ENCODE peak calls at places on chromosome 1, in six cellular contexts. J is NAMALWA; Y is CD8-positive, alpha-beta T cell; U is GM23248; M is stimulated activated CD8-positive, alpha-beta memory T cell treated with anti-CD3 and anti-CD28 coated beads, Interleukin-2, amount 100 ng/mL, for 1 hour; O is lower leg skin. S is an unnamed sample.

GRCh38 chr1:8941906-8942305 is 3.8 kb upstream of the CA6 start:
- DNase-seq in J (no peak), Y (no peak), U (peak), M (no peak), O (no peak), S (no peak)

GRCh38 chr1:35544976-35545375 is 12.2 kb downstream of the KIAA0319L start:
- DNase-seq in J (peak), Y (peak), U (peak), M (no peak), O (no peak), S (no peak)

GRCh38 chr1:161486806-161487482 is 18.3 kb upstream of the FCGR2A start:
- DNase-seq in J (peak), Y (peak), U (peak), M (peak), O (no peak), S (no peak)

GRCh38 chr1:182163821-182164223 is 102.3 kb upstream of the ZNF648 start:
- DNase-seq in J (no peak), Y (no peak), U (peak), M (no peak), O (peak), S (no peak)

GRCh38 chr1:22104865-22105437 is 37.9 kb downstream of the WNT4 start:
- DNase-seq in J (no peak), Y (peak), U (no peak), M (no peak), O (no peak), S (no peak)

GRCh38 chr1:212596798-212597197 is 11.8 kb upstream of the ATF3 start:
- DNase-seq in J (no peak), Y (no peak), U (no peak), M (no peak), O (no peak), S (no peak)

GRCh38 chr1:60425528-60425927 is 352.0 kb upstream of the C1orf87 start:
- DNase-seq in J (peak), Y (no peak), U (peak), M (no peak), O (no peak), S (no peak)

GRCh38 chr1:87155180-87155579 is 173.5 kb upstream of the LMO4 start:
- DNase-seq in J (no peak), Y (no peak), U (no peak), M (no peak), O (no peak), S (no peak)